ENCODE peak calls at places on chromosomes 11 and 22, in six cellular contexts. One of them, this sample, is unnamed.

GRCh38 chr22:45918455-45919370 is 58.2 kb downstream of the WNT7B start:
- DNase-seq in HCT116: no peak
- DNase-seq in hepatocyte: no peak
- DNase-seq in GM23338: no peak
- DNase-seq in SK-N-SH: peak
- DNase-seq in PC-3: peak
- DNase-seq in this sample: no peak

GRCh38 chr11:95680169-95680929 is 109.2 kb downstream of the FAM76B start:
- DNase-seq in HCT116: no peak
- DNase-seq in hepatocyte: peak
- DNase-seq in PC-3: peak
- DNase-seq in GM23338: peak
- DNase-seq in SK-N-SH: no peak
- DNase-seq in this sample: no peak

GRCh38 chr22:27669798-27670599 is 131.6 kb downstream of the MN1 start:
- DNase-seq in hepatocyte: peak
- DNase-seq in SK-N-SH: no peak
- DNase-seq in HCT116: no peak
- DNase-seq in GM23338: peak
- DNase-seq in PC-3: peak
- DNase-seq in this sample: no peak

GRCh38 chr22:45446216-45446615 is 32.7 kb downstream of the RIBC2 start:
- DNase-seq in GM23338: no peak
- DNase-seq in HCT116: no peak
- DNase-seq in hepatocyte: no peak
- DNase-seq in SK-N-SH: no peak
- DNase-seq in PC-3: no peak
- DNase-seq in this sample: no peak

GRCh38 chr11:116613201-116613910 is 159.4 kb downstream of the BUD13 start:
- DNase-seq in PC-3: no peak
- DNase-seq in HCT116: no peak
- DNase-seq in hepatocyte: no peak
- DNase-seq in SK-N-SH: no peak
- DNase-seq in GM23338: no peak
- DNase-seq in this sample: no peak

GRCh38 chr11:129426776-129427175 is 51.1 kb downstream of the BARX2 start:
- DNase-seq in GM23338: no peak
- DNase-seq in hepatocyte: no peak
- DNase-seq in PC-3: no peak
- DNase-seq in SK-N-SH: no peak
- DNase-seq in HCT116: no peak
- DNase-seq in this sample: no peak

GRCh38 chr11:14973621-14974020 is 1.5 kb upstream of the CALCA start:
- DNase-seq in hepatocyte: peak
- DNase-seq in SK-N-SH: peak
- DNase-seq in PC-3: no peak
- DNase-seq in HCT116: no peak
- DNase-seq in GM23338: peak
- DNase-seq in this sample: peak

GRCh38 chr11:121964591-121964990 is 151.4 kb downstream of the BLID start:
- DNase-seq in GM23338: no peak
- DNase-seq in hepatocyte: peak
- DNase-seq in HCT116: no peak
- DNase-seq in SK-N-SH: no peak
- DNase-seq in PC-3: peak
- DNase-seq in this sample: no peak

GRCh38 chr22:45190473-45190872 is 26.7 kb downstream of the NUP50 start:
- DNase-seq in HCT116: no peak
- DNase-seq in GM23338: no peak
- DNase-seq in hepatocyte: no peak
- DNase-seq in PC-3: no peak
- DNase-seq in SK-N-SH: no peak
- DNase-seq in this sample: no peak

GRCh38 chr11:7019500-7020182 is 505 bp downstream of the ZNF214 start:
- DNase-seq in SK-N-SH: no peak
- DNase-seq in hepatocyte: peak
- DNase-seq in PC-3: no peak
- DNase-seq in GM23338: peak
- DNase-seq in HCT116: no peak
- DNase-seq in this sample: peak

GRCh38 chr22:50530857-50531545 is 1.2 kb upstream of the TYMP start:
- DNase-seq in PC-3: peak
- DNase-seq in HCT116: peak
- DNase-seq in hepatocyte: peak
- DNase-seq in SK-N-SH: no peak
- DNase-seq in GM23338: peak
- DNase-seq in this sample: peak

GRCh38 chr11:70398834-70399680 is 728 bp downstream of the CTTN start:
- DNase-seq in PC-3: no peak
- DNase-seq in SK-N-SH: peak
- DNase-seq in GM23338: no peak
- DNase-seq in HCT116: no peak
- DNase-seq in hepatocyte: peak
- DNase-seq in this sample: no peak

GRCh38 chr11:123231263-123231662 is 36.2 kb upstream of the CLMP start:
- DNase-seq in PC-3: no peak
- DNase-seq in hepatocyte: peak
- DNase-seq in GM23338: no peak
- DNase-seq in SK-N-SH: no peak
- DNase-seq in HCT116: no peak
- DNase-seq in this sample: no peak

GRCh38 chr11:71172680-71173079 is 79.7 kb downstream of the SHANK2 start:
- DNase-seq in HCT116: no peak
- DNase-seq in PC-3: no peak
- DNase-seq in GM23338: no peak
- DNase-seq in SK-N-SH: no peak
- DNase-seq in hepatocyte: no peak
- DNase-seq in this sample: no peak

GRCh38 chr11:94511932-94512781 is at the start of gene C11orf97:
- DNase-seq in SK-N-SH: peak
- DNase-seq in hepatocyte: peak
- DNase-seq in HCT116: no peak
- DNase-seq in GM23338: peak
- DNase-seq in PC-3: peak
- DNase-seq in this sample: peak

GRCh38 chr11:103326070-103326794 is 217.0 kb downstream of the DYNC2H1 start:
- DNase-seq in SK-N-SH: peak
- DNase-seq in GM23338: peak
- DNase-seq in hepatocyte: peak
- DNase-seq in PC-3: peak
- DNase-seq in HCT116: peak
- DNase-seq in this sample: peak

GRCh38 chr11:94516725-94517124 is 4.5 kb downstream of the C11orf97 start:
- DNase-seq in PC-3: no peak
- DNase-seq in SK-N-SH: no peak
- DNase-seq in HCT116: no peak
- DNase-seq in GM23338: no peak
- DNase-seq in hepatocyte: no peak
- DNase-seq in this sample: no peak

GRCh38 chr11:131767421-131767820 is 397.0 kb downstream of the NTM start:
- DNase-seq in GM23338: no peak
- DNase-seq in PC-3: no peak
- DNase-seq in hepatocyte: no peak
- DNase-seq in HCT116: no peak
- DNase-seq in SK-N-SH: no peak
- DNase-seq in this sample: no peak

GRCh38 chr11:1597981-1598380 is at the start of gene KRTAP5-2:
- DNase-seq in GM23338: no peak
- DNase-seq in SK-N-SH: no peak
- DNase-seq in PC-3: no peak
- DNase-seq in hepatocyte: no peak
- DNase-seq in HCT116: no peak
- DNase-seq in this sample: no peak

GRCh38 chr11:72430743-72431570 is 3.4 kb downstream of the CLPB start:
- DNase-seq in GM23338: peak
- DNase-seq in SK-N-SH: peak
- DNase-seq in HCT116: no peak
- DNase-seq in hepatocyte: peak
- DNase-seq in PC-3: peak
- DNase-seq in this sample: peak

GRCh38 chr11:36458129-36458918 is 51.7 kb downstream of the TRAF6 start:
- DNase-seq in GM23338: peak
- DNase-seq in PC-3: no peak
- DNase-seq in HCT116: no peak
- DNase-seq in hepatocyte: no peak
- DNase-seq in SK-N-SH: no peak
- DNase-seq in this sample: no peak

DNA sequence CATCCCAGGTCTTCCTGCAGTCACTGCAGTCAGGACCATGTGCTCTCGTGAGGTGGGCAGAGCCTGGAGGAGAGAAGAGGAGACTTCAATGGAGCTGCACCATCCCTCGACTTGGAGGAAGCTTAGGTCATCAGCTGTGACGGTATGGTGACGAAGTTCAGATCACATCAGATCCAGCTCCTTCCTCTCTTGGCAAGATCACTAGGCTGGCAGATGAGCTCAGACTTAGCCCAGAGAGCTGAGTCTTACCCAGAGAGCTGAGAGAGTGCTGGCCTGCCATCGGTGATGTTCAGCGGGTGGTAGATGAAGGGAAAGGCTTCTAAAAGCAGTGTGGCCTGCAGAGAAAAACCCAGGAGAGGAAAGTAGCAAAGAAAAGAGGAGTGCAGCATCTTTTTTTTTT is 1.8 kb upstream of the SLC15A3 start:
- DNase-seq in SK-N-SH: no peak
- DNase-seq in hepatocyte: no peak
- DNase-seq in PC-3: no peak
- DNase-seq in GM23338: no peak
- DNase-seq in HCT116: no peak
- DNase-seq in this sample: no peak
- H2AFZ ChIP-seq in SK-N-SH: no peak
- H2AFZ ChIP-seq in hepatocyte: no peak
- H2AFZ ChIP-seq in PC-3: no peak
- H2AFZ ChIP-seq in GM23338: no peak
- H2AFZ ChIP-seq in HCT116: no peak
- H2AFZ ChIP-seq in this sample: no peak

DNA sequence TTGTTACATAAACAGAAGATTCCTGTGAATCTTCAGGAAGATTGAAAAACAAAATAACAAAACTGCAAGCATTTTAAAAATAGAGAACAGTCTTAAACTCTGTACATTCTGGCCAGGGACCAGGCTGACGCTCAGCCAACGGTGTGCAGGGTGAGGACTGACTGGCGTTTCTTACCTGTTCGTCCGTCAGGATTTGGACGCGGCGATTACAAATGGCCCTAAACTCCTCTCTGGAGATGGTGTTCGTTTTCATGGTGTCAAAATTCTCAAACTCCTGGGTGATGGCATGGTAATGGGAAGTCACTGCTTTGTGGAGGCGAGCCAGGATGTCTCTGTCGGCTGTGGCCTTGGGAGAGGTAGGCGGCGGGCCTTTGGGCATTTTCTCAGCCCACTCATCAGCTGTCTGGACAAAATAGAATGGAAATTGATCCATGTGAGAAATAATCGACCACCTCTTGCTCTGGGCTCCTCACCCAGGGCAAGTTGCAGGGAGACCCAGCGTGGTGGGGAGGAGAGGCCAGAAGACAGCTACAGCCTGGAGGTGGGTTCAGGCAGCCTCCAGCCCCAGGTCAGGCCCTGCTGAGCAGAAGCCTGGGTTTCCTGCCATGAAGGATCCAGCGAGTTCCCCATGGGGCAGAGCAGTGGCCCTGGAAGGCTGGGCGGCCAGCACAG is 143.0 kb downstream of the MPPED1 start:
- DNase-seq in PC-3: no peak
- DNase-seq in hepatocyte: no peak
- DNase-seq in HCT116: no peak
- DNase-seq in GM23338: no peak
- DNase-seq in SK-N-SH: no peak
- DNase-seq in this sample: no peak
- TF ChIP-seq EZH2phosphoT487 in PC-3: no peak
- TF ChIP-seq EZH2phosphoT487 in hepatocyte: no peak
- TF ChIP-seq EZH2phosphoT487 in HCT116: no peak
- TF ChIP-seq EZH2phosphoT487 in GM23338: no peak
- TF ChIP-seq EZH2phosphoT487 in SK-N-SH: no peak
- TF ChIP-seq EZH2phosphoT487 in this sample: no peak

GRCh38 chr22:20244250-20244648 is 23.9 kb downstream of the RTN4R start:
- DNase-seq in SK-N-SH: no peak
- DNase-seq in GM23338: no peak
- DNase-seq in hepatocyte: no peak
- DNase-seq in HCT116: no peak
- DNase-seq in PC-3: no peak
- DNase-seq in this sample: no peak

GRCh38 chr22:20242393-20243175 is 25.5 kb downstream of the RTN4R start:
- DNase-seq in GM23338: no peak
- DNase-seq in hepatocyte: no peak
- DNase-seq in SK-N-SH: no peak
- DNase-seq in PC-3: no peak
- DNase-seq in HCT116: no peak
- DNase-seq in this sample: no peak

GRCh38 chr22:20243545-20244249 is 24.4 kb downstream of the RTN4R start:
- DNase-seq in HCT116: no peak
- DNase-seq in PC-3: peak
- DNase-seq in SK-N-SH: peak
- DNase-seq in GM23338: peak
- DNase-seq in hepatocyte: peak
- DNase-seq in this sample: no peak

GRCh38 chr22:20241579-20242392 is 26.3 kb downstream of the RTN4R start:
- DNase-seq in SK-N-SH: no peak
- DNase-seq in HCT116: no peak
- DNase-seq in GM23338: no peak
- DNase-seq in PC-3: no peak
- DNase-seq in hepatocyte: no peak
- DNase-seq in this sample: no peak

GRCh38 chr22:20243176-20243544 is 25.0 kb downstream of the RTN4R start:
- DNase-seq in HCT116: no peak
- DNase-seq in GM23338: no peak
- DNase-seq in hepatocyte: no peak
- DNase-seq in SK-N-SH: no peak
- DNase-seq in PC-3: no peak
- DNase-seq in this sample: no peak
- H2AFZ ChIP-seq in HCT116: no peak
- H2AFZ ChIP-seq in GM23338: no peak
- H2AFZ ChIP-seq in hepatocyte: no peak
- H2AFZ ChIP-seq in SK-N-SH: peak
- H2AFZ ChIP-seq in PC-3: no peak
- H2AFZ ChIP-seq in this sample: no peak

DNA sequence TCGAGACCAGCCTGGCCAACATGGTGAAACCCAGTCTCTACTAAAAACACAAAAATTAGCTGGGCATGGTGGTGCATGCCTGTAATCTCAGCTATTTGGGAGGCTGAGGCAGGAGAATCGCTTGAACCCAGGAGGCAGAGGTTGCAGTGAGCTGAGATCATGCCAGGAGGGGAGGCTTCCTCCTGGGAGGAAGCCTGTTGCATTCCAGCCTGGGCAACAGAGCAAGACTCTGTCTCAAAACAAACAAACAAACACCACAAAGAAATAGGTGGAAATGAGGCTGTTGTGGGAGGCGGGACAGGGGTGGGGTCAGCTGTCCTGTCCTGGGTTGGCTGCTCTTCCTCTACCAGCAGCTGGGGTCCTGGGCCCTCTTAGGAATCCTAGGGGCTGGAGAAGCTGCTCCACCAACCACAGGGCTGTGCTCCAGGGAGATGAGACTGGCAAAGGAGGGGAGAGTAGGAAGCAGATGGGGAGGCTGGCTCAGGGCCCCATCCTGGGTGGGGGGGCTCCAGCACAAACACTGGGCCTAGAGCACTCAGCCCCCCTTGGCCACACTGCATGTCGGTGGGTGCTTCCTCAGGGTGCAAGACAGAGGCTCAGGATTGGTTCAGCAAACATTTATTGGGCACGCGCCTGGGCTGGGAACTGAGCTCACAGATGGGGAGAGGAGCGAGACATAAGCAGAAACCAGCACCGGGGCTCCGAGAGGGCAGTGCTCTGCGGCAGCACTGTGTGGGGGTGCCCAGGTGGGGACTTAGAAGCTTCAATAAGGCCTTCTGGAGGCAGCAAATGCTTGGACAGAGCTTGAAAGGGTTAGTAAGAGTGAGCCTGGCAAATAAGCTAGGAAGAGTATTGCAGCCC is 11.9 kb upstream of the EHD1 start:
- DNase-seq in hepatocyte: no peak
- DNase-seq in PC-3: no peak
- DNase-seq in GM23338: no peak
- DNase-seq in SK-N-SH: no peak
- DNase-seq in HCT116: no peak
- DNase-seq in this sample: no peak
- TF ChIP-seq EZH2phosphoT487 in hepatocyte: no peak
- TF ChIP-seq EZH2phosphoT487 in PC-3: no peak
- TF ChIP-seq EZH2phosphoT487 in GM23338: no peak
- TF ChIP-seq EZH2phosphoT487 in SK-N-SH: no peak
- TF ChIP-seq EZH2phosphoT487 in HCT116: no peak
- TF ChIP-seq EZH2phosphoT487 in this sample: no peak